ENCODE peak calls at places on chromosomes 11 and 22, in six cellular contexts. O is CD4-positive, CD25-positive, alpha-beta regulatory T cell; T is stomach; D is psoas muscle; C is GM23338; E is cardiac fibroblast. A is an unnamed sample.

GRCh38 chr11:132941024-132941646 is 591.2 kb downstream of the OPCML start:
- DNase-seq in D (no peak), C (peak; percentile 66), T (no peak), O (no peak), E (peak; percentile 55), A (peak; percentile 45)

GRCh38 chr11:59582006-59582405 is 33.6 kb downstream of the OSBP start:
- DNase-seq in C (no peak), O (no peak), E (no peak), T (no peak), D (no peak), A (no peak)

GRCh38 chr11:66878554-66878953 is 21.7 kb downstream of the LRFN4 start:
- DNase-seq in D (no peak), O (no peak), T (no peak), C (no peak), E (no peak), A (no peak)

GRCh38 chr11:46906596-46906995 is 11.8 kb downstream of the LRP4 start:
- DNase-seq in O (no peak), D (no peak), T (peak; percentile 34), E (no peak), C (peak; percentile 80), A (peak; percentile 46)

GRCh38 chr22:41479671-41480396 is 10.9 kb downstream of the ACO2 start:
- DNase-seq in C (peak; percentile 75), E (peak; percentile 67), D (no peak), O (no peak), T (no peak), A (peak; percentile 93)

GRCh38 chr22:24995649-24996180 is 43.2 kb downstream of the KIAA1671 start:
- DNase-seq in T (no peak), C (no peak), D (no peak), E (no peak), O (no peak), A (no peak)

GRCh38 chr22:41563051-41563711 is 2.4 kb downstream of the CSDC2 start:
- DNase-seq in O (no peak), D (no peak), E (peak; percentile 74), C (peak; percentile 32), T (no peak), A (no peak)

GRCh38 chr11:13902456-13902855 is 60.1 kb upstream of the SPON1 start:
- DNase-seq in O (no peak), C (no peak), T (no peak), E (no peak), D (no peak), A (no peak)

GRCh38 chr22:45064313-45065268 is 54.8 kb upstream of the PHF21B start:
- DNase-seq in T (no peak), O (no peak), E (peak; percentile 78), D (no peak), C (no peak), A (no peak)

GRCh38 chr11:76132268-76132667 is 74.0 kb downstream of the WNT11 start:
- DNase-seq in E (no peak), O (no peak), T (no peak), D (no peak), C (no peak), A (no peak)

GRCh38 chr11:128575956-128576340 is 11.4 kb downstream of the ETS1 start:
- DNase-seq in C (no peak), T (no peak), D (no peak), O (no peak), E (peak; percentile 91), A (no peak)

GRCh38 chr11:74024630-74025029 is 15.7 kb upstream of the UCP3 start:
- DNase-seq in E (peak; percentile 94), D (peak; percentile 83), C (no peak), T (peak; percentile 40), O (no peak), A (no peak)

GRCh38 chr11:119420631-119421030 is 2.3 kb downstream of the THY1 start:
- DNase-seq in T (no peak), E (no peak), D (no peak), O (no peak), C (no peak), A (no peak)

GRCh38 chr11:315051-315481 is 1.2 kb downstream of the IFITM1 start:
- DNase-seq in T (no peak), O (no peak), E (no peak), C (no peak), D (no peak), A (no peak)

GRCh38 chr11:309558-309855 is 1.9 kb downstream of the IFITM2 start:
- DNase-seq in O (no peak), C (no peak), E (no peak), D (no peak), T (no peak), A (no peak)

GRCh38 chr11:313304-313786 is 495 bp upstream of the IFITM1 start:
- DNase-seq in E (no peak), D (no peak), T (no peak), O (no peak), C (no peak), A (no peak)

GRCh38 chr11:313787-314547 is at the start of gene IFITM1:
- DNase-seq in C (peak; percentile 87), D (no peak), O (no peak), E (peak; percentile 62), T (no peak), A (peak; percentile 60)

DNA sequence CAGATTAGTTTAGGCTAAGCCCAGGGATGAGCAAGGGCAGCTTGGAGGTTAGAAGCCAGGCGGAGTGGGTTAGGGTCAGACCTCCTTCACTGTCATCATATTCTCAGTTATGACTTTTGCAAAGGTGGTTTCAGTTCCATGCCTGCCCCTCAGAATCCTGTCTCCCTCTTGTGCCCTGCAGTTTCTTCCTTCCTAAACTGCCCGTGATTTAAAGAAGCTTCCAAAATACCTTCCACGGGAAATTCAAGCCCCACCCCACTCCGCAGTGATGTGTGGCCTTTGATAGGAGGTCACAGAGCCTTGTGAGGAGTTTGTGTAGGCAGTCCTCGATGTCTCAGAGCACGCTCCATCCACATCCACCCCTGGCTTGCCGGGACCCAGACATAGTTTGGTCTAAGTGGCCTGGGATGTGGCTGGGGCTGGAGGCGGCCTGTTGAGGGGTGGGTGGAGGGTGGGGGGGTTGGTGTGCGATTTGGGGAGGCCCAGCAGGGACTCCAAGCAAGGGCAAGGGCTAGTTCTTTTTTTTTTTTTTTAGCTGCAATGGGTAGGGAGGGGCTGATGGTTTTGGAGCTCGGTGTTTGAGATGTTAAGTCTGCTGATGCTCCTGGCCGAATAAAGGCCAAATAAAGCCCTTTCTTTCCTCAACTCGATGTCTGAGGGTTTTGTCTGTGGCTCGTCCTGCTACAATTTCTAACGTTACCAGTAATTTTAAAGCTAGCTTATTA is 1.6 kb upstream of the IFITM1 start:
- DNase-seq in C (no peak), T (no peak), D (peak; percentile 14), O (no peak), E (no peak), A (no peak)
- H3K4me3 ChIP-seq in C (peak overlapping the region; percentile 70), T (peak overlapping the region; percentile 39), D (peak overlapping the region; percentile 67), O (peak overlapping the region; percentile 93), E (no peak overlapping the region), A (no peak overlapping the region)

DNA sequence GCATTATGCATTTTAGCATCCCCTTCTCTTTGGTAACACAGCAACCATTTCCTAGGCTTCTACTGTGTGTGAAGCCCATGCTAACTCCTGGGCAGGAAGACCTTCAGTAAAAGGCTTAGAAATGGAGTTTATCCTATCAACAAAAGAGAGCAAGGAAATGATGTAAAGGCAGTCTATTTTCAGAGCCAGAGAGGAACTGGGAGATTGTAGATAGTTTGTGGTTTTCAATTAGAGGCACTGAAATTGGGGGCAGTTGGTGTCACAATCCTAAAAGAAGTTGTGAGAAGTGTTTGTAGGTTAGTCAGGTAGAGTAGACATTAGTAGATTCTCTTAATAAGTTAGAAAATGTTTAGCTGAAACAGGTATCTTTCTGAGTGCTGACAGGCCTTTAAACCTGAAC is 7.1 kb downstream of the ACAD8 start:
- DNase-seq in E (no peak), D (no peak), T (no peak), C (no peak), O (no peak), A (no peak)
- H3K4me3 ChIP-seq in E (no peak overlapping the region), D (no peak overlapping the region), T (no peak overlapping the region), C (no peak overlapping the region), O (no peak overlapping the region), A (no peak overlapping the region)

GRCh38 chr11:36016263-36016662 is 72.4 kb downstream of the LDLRAD3 start:
- DNase-seq in E (peak; percentile 56), T (no peak), D (no peak), C (no peak), O (no peak), A (no peak)

GRCh38 chr11:36016709-36017108 is 72.8 kb downstream of the LDLRAD3 start:
- DNase-seq in E (peak; percentile 10), C (no peak), T (no peak), D (no peak), O (no peak), A (no peak)

GRCh38 chr11:36014499-36014898 is 70.6 kb downstream of the LDLRAD3 start:
- DNase-seq in C (no peak), D (no peak), E (no peak), T (no peak), O (no peak), A (no peak)

GRCh38 chr11:36014906-36015305 is 71.0 kb downstream of the LDLRAD3 start:
- DNase-seq in T (no peak), E (no peak), O (no peak), C (no peak), D (no peak), A (no peak)

DNA sequence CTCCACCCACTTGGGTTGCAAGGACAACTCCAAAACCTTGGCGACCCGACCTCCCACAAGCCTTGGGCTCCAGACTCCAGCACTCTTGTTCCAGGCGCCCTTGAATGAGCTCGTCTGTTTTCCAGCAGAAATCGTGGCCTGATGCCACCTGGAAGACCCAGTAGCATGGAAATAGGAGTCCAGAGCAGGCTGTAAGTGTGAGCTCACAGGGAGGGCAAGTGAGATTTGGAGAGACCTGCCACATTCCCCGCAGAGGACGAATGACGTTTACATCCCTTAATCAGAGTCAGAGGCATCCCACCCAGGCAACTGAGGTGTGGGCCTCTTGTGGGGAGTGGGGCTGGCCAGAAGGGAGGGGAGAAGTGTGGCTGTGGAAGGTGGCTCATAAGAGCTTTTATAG is 71.9 kb downstream of the LDLRAD3 start:
- DNase-seq in D (peak; percentile 56), C (no peak), E (no peak), T (no peak), O (no peak), A (no peak)
- H3K4me3 ChIP-seq in D (no peak overlapping the region), C (no peak overlapping the region), E (no peak overlapping the region), T (no peak overlapping the region), O (no peak overlapping the region), A (no peak overlapping the region)

GRCh38 chr11:44727373-44728084 is 767 bp downstream of the TSPAN18 start:
- DNase-seq in E (peak; percentile 67), D (peak; percentile 85), C (peak; percentile 89), O (peak; percentile 63), T (peak; percentile 77), A (peak; percentile 94)

GRCh38 chr11:44728085-44728410 is 1.3 kb downstream of the TSPAN18 start:
- DNase-seq in E (no peak), C (no peak), T (no peak), O (no peak), D (no peak), A (no peak)

GRCh38 chr11:44729718-44730117 is 3.0 kb downstream of the TSPAN18 start:
- DNase-seq in T (no peak), E (no peak), D (no peak), C (no peak), O (no peak), A (no peak)

GRCh38 chr11:44729065-44729464 is 2.3 kb downstream of the TSPAN18 start:
- DNase-seq in O (no peak), C (peak; percentile 78), E (no peak), T (no peak), D (no peak), A (peak; percentile 73)

DNA sequence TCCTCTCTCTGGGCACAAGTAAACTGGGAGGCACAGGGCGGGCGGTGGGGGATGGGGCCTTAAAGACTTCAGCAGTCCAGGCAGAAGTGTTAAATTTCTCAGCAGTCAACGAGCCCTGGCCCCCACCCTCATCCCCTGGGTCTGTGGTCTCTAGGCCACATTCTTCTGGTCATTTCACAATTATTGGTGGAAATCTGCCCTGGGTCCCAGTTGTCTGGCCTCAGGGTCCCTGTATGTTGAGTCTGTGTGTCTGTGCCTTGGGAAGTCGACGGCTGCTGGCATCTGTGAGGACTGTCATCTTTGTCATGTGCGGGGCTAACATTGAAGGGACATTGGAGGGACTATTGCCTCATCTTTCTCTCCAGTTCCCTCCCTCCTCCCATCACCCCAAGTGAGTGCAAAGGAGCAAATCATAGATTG is 1.7 kb downstream of the TSPAN18 start:
- DNase-seq in D (no peak), C (peak; percentile 65), O (no peak), E (no peak), T (no peak), A (peak; percentile 75)
- H3K4me3 ChIP-seq in D (peak overlapping the region; percentile 72), C (peak overlapping the region; percentile 81), O (peak overlapping the region; percentile 77), E (no peak overlapping the region), T (peak overlapping the region; percentile 70), A (peak overlapping the region; percentile 97)